ENCODE peak calls at places on chromosomes 3 and 15, in seven cellular contexts. One of them, this sample, is unnamed.

GRCh38 chr3:128493221-128494151 is 485 bp upstream of the GATA2 start:
- DNase-seq in natural killer cell: peak
- DNase-seq in epithelial cell of esophagus: no peak
- DNase-seq in stimulated activated naive CD8-positive, alpha-beta T cell treated with anti-CD3 and anti-CD28 coated beads, Interleukin-15, amount 100 ng/mL, for 72 hours: no peak
- DNase-seq in thyroid gland: no peak
- DNase-seq in right cardiac atrium: no peak
- DNase-seq in smooth muscle cell of the brain vasculature: no peak
- DNase-seq in this sample: no peak

GRCh38 chr3:52147804-52148203 is 6.4 kb downstream of the POC1A start:
- DNase-seq in natural killer cell: no peak
- DNase-seq in epithelial cell of esophagus: no peak
- DNase-seq in stimulated activated naive CD8-positive, alpha-beta T cell treated with anti-CD3 and anti-CD28 coated beads, Interleukin-15, amount 100 ng/mL, for 72 hours: no peak
- DNase-seq in thyroid gland: no peak
- DNase-seq in right cardiac atrium: no peak
- DNase-seq in smooth muscle cell of the brain vasculature: no peak
- DNase-seq in this sample: no peak

GRCh38 chr3:79872483-79872882 is 104.7 kb upstream of the ROBO1 start:
- DNase-seq in natural killer cell: no peak
- DNase-seq in epithelial cell of esophagus: no peak
- DNase-seq in stimulated activated naive CD8-positive, alpha-beta T cell treated with anti-CD3 and anti-CD28 coated beads, Interleukin-15, amount 100 ng/mL, for 72 hours: no peak
- DNase-seq in thyroid gland: no peak
- DNase-seq in right cardiac atrium: no peak
- DNase-seq in smooth muscle cell of the brain vasculature: peak
- DNase-seq in this sample: no peak

GRCh38 chr3:149902498-149903139 is 68.1 kb downstream of the PFN2 start:
- DNase-seq in natural killer cell: no peak
- DNase-seq in epithelial cell of esophagus: no peak
- DNase-seq in stimulated activated naive CD8-positive, alpha-beta T cell treated with anti-CD3 and anti-CD28 coated beads, Interleukin-15, amount 100 ng/mL, for 72 hours: no peak
- DNase-seq in thyroid gland: no peak
- DNase-seq in right cardiac atrium: no peak
- DNase-seq in smooth muscle cell of the brain vasculature: no peak
- DNase-seq in this sample: no peak

GRCh38 chr3:190130700-190131099 is 10.0 kb upstream of the P3H2 start:
- DNase-seq in natural killer cell: no peak
- DNase-seq in epithelial cell of esophagus: no peak
- DNase-seq in stimulated activated naive CD8-positive, alpha-beta T cell treated with anti-CD3 and anti-CD28 coated beads, Interleukin-15, amount 100 ng/mL, for 72 hours: no peak
- DNase-seq in thyroid gland: no peak
- DNase-seq in right cardiac atrium: no peak
- DNase-seq in smooth muscle cell of the brain vasculature: no peak
- DNase-seq in this sample: no peak

GRCh38 chr3:155853214-155854146 is 747 bp downstream of the SLC33A1 start:
- DNase-seq in natural killer cell: peak
- DNase-seq in epithelial cell of esophagus: peak
- DNase-seq in stimulated activated naive CD8-positive, alpha-beta T cell treated with anti-CD3 and anti-CD28 coated beads, Interleukin-15, amount 100 ng/mL, for 72 hours: peak
- DNase-seq in thyroid gland: no peak
- DNase-seq in right cardiac atrium: peak
- DNase-seq in smooth muscle cell of the brain vasculature: no peak
- DNase-seq in this sample: no peak

GRCh38 chr15:99090011-99090699 is 14.7 kb upstream of the SYNM start:
- DNase-seq in natural killer cell: peak
- DNase-seq in epithelial cell of esophagus: no peak
- DNase-seq in stimulated activated naive CD8-positive, alpha-beta T cell treated with anti-CD3 and anti-CD28 coated beads, Interleukin-15, amount 100 ng/mL, for 72 hours: no peak
- DNase-seq in thyroid gland: no peak
- DNase-seq in right cardiac atrium: no peak
- DNase-seq in smooth muscle cell of the brain vasculature: no peak
- DNase-seq in this sample: no peak

GRCh38 chr3:105253225-105253624 is 113.5 kb upstream of the ALCAM start:
- DNase-seq in natural killer cell: no peak
- DNase-seq in epithelial cell of esophagus: no peak
- DNase-seq in stimulated activated naive CD8-positive, alpha-beta T cell treated with anti-CD3 and anti-CD28 coated beads, Interleukin-15, amount 100 ng/mL, for 72 hours: no peak
- DNase-seq in thyroid gland: peak
- DNase-seq in right cardiac atrium: no peak
- DNase-seq in smooth muscle cell of the brain vasculature: no peak
- DNase-seq in this sample: no peak

GRCh38 chr3:118932822-118933558 is 101.7 kb downstream of the IGSF11 start:
- DNase-seq in natural killer cell: no peak
- DNase-seq in epithelial cell of esophagus: no peak
- DNase-seq in stimulated activated naive CD8-positive, alpha-beta T cell treated with anti-CD3 and anti-CD28 coated beads, Interleukin-15, amount 100 ng/mL, for 72 hours: no peak
- DNase-seq in thyroid gland: no peak
- DNase-seq in right cardiac atrium: peak
- DNase-seq in smooth muscle cell of the brain vasculature: no peak
- DNase-seq in this sample: no peak

GRCh38 chr3:109532257-109533216 is 195.2 kb upstream of the DPPA4 start:
- DNase-seq in natural killer cell: no peak
- DNase-seq in epithelial cell of esophagus: peak
- DNase-seq in stimulated activated naive CD8-positive, alpha-beta T cell treated with anti-CD3 and anti-CD28 coated beads, Interleukin-15, amount 100 ng/mL, for 72 hours: peak
- DNase-seq in thyroid gland: peak
- DNase-seq in right cardiac atrium: peak
- DNase-seq in smooth muscle cell of the brain vasculature: peak
- DNase-seq in this sample: no peak

GRCh38 chr3:196611761-196612483 is 27.6 kb upstream of the NRROS start:
- DNase-seq in natural killer cell: no peak
- DNase-seq in epithelial cell of esophagus: no peak
- DNase-seq in stimulated activated naive CD8-positive, alpha-beta T cell treated with anti-CD3 and anti-CD28 coated beads, Interleukin-15, amount 100 ng/mL, for 72 hours: no peak
- DNase-seq in thyroid gland: no peak
- DNase-seq in right cardiac atrium: no peak
- DNase-seq in smooth muscle cell of the brain vasculature: no peak
- DNase-seq in this sample: no peak

GRCh38 chr15:57321973-57322601 is 54.2 kb upstream of the CGNL1 start:
- DNase-seq in natural killer cell: no peak
- DNase-seq in epithelial cell of esophagus: no peak
- DNase-seq in stimulated activated naive CD8-positive, alpha-beta T cell treated with anti-CD3 and anti-CD28 coated beads, Interleukin-15, amount 100 ng/mL, for 72 hours: no peak
- DNase-seq in thyroid gland: no peak
- DNase-seq in right cardiac atrium: no peak
- DNase-seq in smooth muscle cell of the brain vasculature: no peak
- DNase-seq in this sample: no peak

This sample was measured in SIG-M5.